ENCODE peak calls at places on chromosome 13, in ten cellular contexts. X, E, K, M, F, W, D, O, H and I are unnamed samples.

GRCh38 chr13:32471187-32471922 is 43.4 kb upstream of the N4BP2L1 start:
- DNase-seq in X (peak), E (no peak), O (peak), W (peak), H (no peak), K (no peak), D (no peak), M (peak), F (peak), I (no peak)

GRCh38 chr13:114087430-114087829 is 45.0 kb downstream of the RASA3 start:
- DNase-seq in E (no peak), X (peak), O (no peak), M (no peak), W (no peak), H (no peak), D (no peak), K (no peak), F (no peak), I (no peak)

GRCh38 chr13:85508683-85509329 is 290.4 kb downstream of the SLITRK6 start:
- DNase-seq in X (no peak), K (no peak), E (no peak), H (no peak), M (no peak), D (no peak), O (no peak), W (peak), F (no peak), I (no peak)

GRCh38 chr13:42821437-42821836 is 40.1 kb downstream of the FAM216B start:
- DNase-seq in H (peak), X (no peak), W (peak), E (no peak), O (no peak), K (peak), M (peak), F (peak), D (peak), I (no peak)

GRCh38 chr13:45105895-45106294 is 14.4 kb upstream of the GTF2F2 start:
- DNase-seq in D (no peak), O (no peak), K (no peak), W (no peak), H (no peak), M (peak), F (peak), X (no peak), E (no peak), I (no peak)

GRCh38 chr13:28037399-28037798 is 48.9 kb upstream of the URAD start:
- DNase-seq in W (no peak), F (peak), E (no peak), K (no peak), O (no peak), D (no peak), M (peak), H (no peak), X (no peak), I (no peak)

GRCh38 chr13:73365240-73365639 is 306.4 kb downstream of the KLF5 start:
- DNase-seq in H (no peak), W (no peak), F (no peak), O (no peak), E (no peak), D (no peak), X (no peak), K (no peak), M (no peak), I (no peak)

GRCh38 chr13:39401091-39401647 is 201.8 kb downstream of the LHFPL6 start:
- DNase-seq in W (no peak), H (no peak), O (no peak), K (no peak), F (no peak), E (no peak), D (no peak), M (no peak), X (no peak), I (no peak)

GRCh38 chr13:93805736-93806135 is 579.1 kb downstream of the GPC6 start:
- DNase-seq in F (no peak), X (no peak), K (no peak), E (no peak), O (no peak), M (no peak), W (no peak), H (no peak), D (no peak), I (no peak)

GRCh38 chr13:101204270-101205011 is 211.9 kb downstream of the NALCN start:
- DNase-seq in E (no peak), O (no peak), X (no peak), H (peak), W (peak), K (peak), M (peak), F (peak), D (peak), I (no peak)

GRCh38 chr13:94454906-94455305 is 24.6 kb downstream of the DCT start:
- DNase-seq in W (peak), X (no peak), F (peak), D (no peak), O (no peak), H (no peak), E (no peak), K (no peak), M (no peak), I (no peak)

GRCh38 chr13:59000770-59001169 is 1163.0 kb downstream of the DIAPH3 start:
- DNase-seq in X (no peak), W (peak), H (no peak), M (no peak), F (no peak), K (no peak), E (no peak), O (no peak), D (no peak), I (no peak)

GRCh38 chr13:91347996-91348905 is 764 bp downstream of the MIR17HG start:
- DNase-seq in E (no peak), K (no peak), X (peak), W (peak), H (no peak), D (no peak), F (peak), O (peak), M (peak), I (no peak)

GRCh38 chr13:64314286-64314685 is 2898.6 kb upstream of the PCDH20 start:
- DNase-seq in D (no peak), W (peak), K (peak), O (no peak), M (no peak), H (peak), E (no peak), X (no peak), F (peak), I (no peak)

GRCh38 chr13:78372581-78372980 is 230.8 kb downstream of the POU4F1 start:
- DNase-seq in W (no peak), X (no peak), H (peak), K (peak), O (no peak), M (no peak), E (no peak), D (no peak), F (peak), I (no peak)

GRCh38 chr13:43220873-43221578 is 197.6 kb downstream of the DNAJC15 start:
- DNase-seq in H (no peak), M (no peak), F (no peak), W (no peak), X (no peak), K (no peak), D (no peak), O (no peak), E (no peak), I (no peak)

GRCh38 chr13:43005460-43006236 is 13.6 kb upstream of the EPSTI1 start:
- DNase-seq in E (no peak), W (peak), X (no peak), K (peak), O (no peak), M (peak), D (no peak), H (peak), F (peak), I (no peak)

GRCh38 chr13:44136693-44137268 is 236.8 kb upstream of the SERP2 start:
- DNase-seq in K (no peak), O (no peak), M (no peak), F (no peak), X (no peak), D (no peak), E (no peak), W (peak), H (no peak), I (no peak)

GRCh38 chr13:78060966-78061365 is 142.3 kb upstream of the EDNRB start:
- DNase-seq in K (no peak), W (no peak), O (no peak), D (no peak), X (peak), E (no peak), F (no peak), H (no peak), M (no peak), I (no peak)

GRCh38 chr13:30997697-30998547 is 65.5 kb downstream of the TEX26 start:
- DNase-seq in E (no peak), H (no peak), O (no peak), W (no peak), F (no peak), D (no peak), X (no peak), M (no peak), K (no peak), I (no peak)

GRCh38 chr13:108609353-108609752 is 20.1 kb upstream of the MYO16 start:
- DNase-seq in F (peak), X (no peak), M (peak), W (peak), E (no peak), D (no peak), O (peak), K (peak), H (peak), I (no peak)
- TF ChIP-seq CTCF in F (peak), X (peak), M (peak), W (peak), E (peak), D (no peak), O (peak), K (peak), H (peak), I (peak)

DNA sequence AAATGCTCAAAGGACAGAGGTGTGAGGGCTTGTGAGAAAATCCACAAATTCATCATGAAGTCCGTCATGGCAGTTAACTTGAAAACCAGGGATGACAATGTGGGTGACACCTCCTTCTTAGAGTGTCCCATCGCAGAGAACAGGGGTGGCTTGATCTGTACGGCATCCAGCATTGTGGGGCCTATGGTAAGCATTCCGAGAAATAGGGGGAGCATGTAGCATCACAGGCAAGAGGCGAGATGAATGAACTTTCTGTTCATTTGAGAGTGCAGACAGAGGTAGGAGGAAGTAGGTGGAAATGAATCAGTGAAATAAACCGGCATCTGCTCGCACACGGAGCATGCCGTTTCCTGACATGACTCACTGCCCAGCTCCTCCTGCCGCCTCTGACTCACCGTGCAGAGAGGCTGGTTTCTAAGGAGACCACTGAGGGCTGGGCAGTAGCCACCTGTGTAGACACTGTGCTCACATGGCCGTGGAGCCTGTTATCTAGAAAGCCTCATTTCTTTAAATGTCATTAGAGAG is 339.0 kb downstream of the RFC3 start:
- DNase-seq in F (peak), E (peak), K (peak), O (peak), M (peak), D (peak), H (peak), W (peak), X (peak), I (peak)
- H3K4me3 ChIP-seq in F (peak), E (peak), K (no peak), O (no peak), M (no peak), D (no peak), H (no peak), W (no peak), X (no peak), I (no peak)

GRCh38 chr13:35826626-35827254 is 304.4 kb downstream of the DCLK1 start:
- DNase-seq in F (no peak), X (no peak), M (no peak), K (no peak), H (no peak), E (no peak), W (no peak), O (peak), D (no peak), I (no peak)
- TF ChIP-seq CTCF in F (peak), X (no peak), M (no peak), K (peak), H (no peak), E (peak), W (peak), O (no peak), D (peak), I (peak)

DNA sequence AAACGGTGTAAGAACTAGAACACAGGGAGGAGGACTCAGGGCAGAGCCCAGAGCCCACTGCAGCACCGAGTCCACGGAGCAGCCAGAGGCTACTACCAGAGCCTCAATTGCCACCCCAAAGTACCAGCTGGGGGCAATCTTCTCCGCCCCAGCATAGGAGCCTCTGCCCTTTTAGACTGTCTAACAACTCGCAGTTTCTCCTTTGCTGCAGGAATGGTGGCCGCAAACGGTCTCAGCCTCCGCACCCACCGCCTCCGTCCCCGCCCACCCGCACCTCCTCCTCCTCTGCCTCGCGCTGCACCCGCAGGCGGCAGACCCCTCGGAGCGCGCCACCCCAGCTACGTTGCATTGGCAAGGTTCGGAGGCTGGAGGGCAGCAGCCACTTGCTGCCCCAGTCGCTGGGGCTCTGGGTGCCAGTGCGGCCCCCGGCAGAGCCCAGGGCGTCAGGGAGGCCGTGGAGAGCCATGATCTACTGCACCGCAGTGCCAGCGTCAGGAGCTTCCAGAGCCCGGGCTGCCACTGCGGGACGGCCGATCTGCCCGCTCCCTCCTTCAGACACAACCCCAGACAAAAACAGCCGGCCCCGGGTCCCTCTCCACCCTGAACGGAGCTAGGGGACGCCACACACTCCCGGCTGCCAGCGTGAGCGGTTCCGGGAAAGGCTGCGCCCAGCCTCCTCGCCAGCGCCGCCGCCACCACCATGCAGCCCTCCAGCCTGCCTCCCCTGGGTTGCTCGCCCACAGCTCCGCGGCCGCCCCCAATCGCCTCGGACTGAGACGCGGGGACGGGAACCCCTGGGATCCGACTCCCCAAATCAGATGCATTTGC is 1.8 kb downstream of the FGF14 start:
- DNase-seq in D (no peak), F (no peak), O (peak), M (peak), X (peak), W (no peak), K (no peak), E (no peak), H (no peak), I (no peak)
- H3K4me3 ChIP-seq in D (peak), F (peak), O (peak), M (peak), X (peak), W (peak), K (peak), E (peak), H (peak), I (peak)

DNA sequence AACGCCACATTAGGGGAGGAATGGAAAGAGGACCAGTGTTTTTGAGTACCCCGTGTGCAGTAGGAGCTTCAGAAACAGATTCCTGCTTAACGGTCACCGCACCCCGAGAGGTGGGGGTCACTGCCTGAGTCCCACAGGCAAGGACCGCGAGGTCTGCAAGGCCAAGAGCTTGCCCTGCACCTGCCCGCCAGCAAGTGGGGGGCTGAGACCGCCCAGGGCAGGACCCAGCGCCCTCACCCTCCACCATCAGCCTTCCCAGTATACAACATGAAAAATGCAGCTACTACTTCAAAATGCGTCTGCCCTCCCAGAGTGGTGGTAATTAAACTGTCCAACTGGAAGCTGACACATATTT is 44.9 kb downstream of the COL4A1 start:
- DNase-seq in W (no peak), K (no peak), M (no peak), O (no peak), D (no peak), H (no peak), E (no peak), F (no peak), X (no peak), I (no peak)
- TF ChIP-seq CTCF in W (no peak), K (no peak), M (no peak), O (no peak), D (no peak), H (no peak), E (no peak), F (no peak), X (no peak), I (no peak)

GRCh38 chr13:37869506-37869755 is 141 bp downstream of the TRPC4 start:
- DNase-seq in O (no peak), K (no peak), W (no peak), D (no peak), M (no peak), E (no peak), F (no peak), X (no peak), H (no peak), I (no peak)

GRCh38 chr13:37870489-37870845 is 895 bp upstream of the TRPC4 start:
- DNase-seq in M (no peak), W (no peak), X (no peak), E (no peak), H (no peak), F (no peak), D (no peak), K (no peak), O (no peak), I (no peak)

GRCh38 chr13:37869756-37870488 is at the start of gene TRPC4:
- DNase-seq in M (peak), K (peak), W (peak), H (peak), D (peak), F (peak), E (no peak), O (peak), X (peak), I (no peak)

GRCh38 chr13:37870895-37871550 is 1.5 kb upstream of the TRPC4 start:
- DNase-seq in H (peak), M (peak), D (no peak), K (peak), F (peak), W (peak), O (no peak), X (no peak), E (no peak), I (no peak)

DNA sequence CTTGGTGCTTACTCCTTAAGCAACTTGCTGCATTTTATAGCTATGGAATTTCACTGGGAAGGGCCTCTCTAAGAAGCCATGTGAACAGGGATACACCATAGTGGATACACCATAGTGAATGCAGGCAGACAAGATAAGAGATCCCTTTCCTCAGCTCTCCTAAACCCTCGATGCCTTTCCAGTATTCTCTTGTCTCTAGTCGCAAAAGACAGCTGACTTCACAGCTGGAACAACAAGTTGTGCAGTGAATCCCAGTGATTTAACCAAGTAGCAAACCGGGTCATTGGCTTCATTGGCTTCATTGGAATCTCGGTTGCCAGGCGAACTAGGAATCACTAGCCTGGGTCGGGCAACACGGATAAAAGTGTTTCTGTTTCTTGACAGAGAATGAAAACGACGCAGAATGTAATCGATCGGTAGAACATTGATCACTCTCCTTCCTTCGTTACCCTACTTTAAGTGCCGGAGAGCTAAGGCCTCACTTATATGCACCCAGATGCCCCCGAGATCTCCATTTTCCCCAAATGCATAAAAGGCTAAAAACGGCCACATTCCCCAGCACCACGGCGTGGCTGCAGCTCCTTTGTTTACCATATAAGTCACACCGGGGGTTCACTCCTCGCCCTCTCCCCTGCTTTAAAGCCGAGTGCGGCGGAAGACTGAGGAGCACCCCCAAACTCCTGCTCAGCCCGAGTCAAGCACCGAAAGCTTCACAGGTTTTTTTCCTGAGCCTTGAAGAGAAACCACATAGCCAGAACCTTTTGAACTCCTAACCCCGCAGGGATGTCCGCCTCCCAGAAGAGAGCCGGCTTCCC is 674 bp downstream of the TRPC4 start:
- DNase-seq in F (peak), M (peak), E (no peak), O (no peak), D (no peak), K (peak), W (peak), X (no peak), H (no peak), I (no peak)
- H3K4me3 ChIP-seq in F (peak), M (peak), E (peak), O (peak), D (peak), K (peak), W (peak), X (peak), H (peak), I (peak)

GRCh38 chr13:40992678-40993077 is 26.4 kb downstream of the ELF1 start:
- DNase-seq in D (no peak), W (no peak), F (peak), K (no peak), E (no peak), X (no peak), O (no peak), M (no peak), H (no peak), I (no peak)
- TF ChIP-seq CTCF in D (no peak), W (no peak), F (no peak), K (no peak), E (peak), X (peak), O (no peak), M (no peak), H (no peak), I (no peak)

DNA sequence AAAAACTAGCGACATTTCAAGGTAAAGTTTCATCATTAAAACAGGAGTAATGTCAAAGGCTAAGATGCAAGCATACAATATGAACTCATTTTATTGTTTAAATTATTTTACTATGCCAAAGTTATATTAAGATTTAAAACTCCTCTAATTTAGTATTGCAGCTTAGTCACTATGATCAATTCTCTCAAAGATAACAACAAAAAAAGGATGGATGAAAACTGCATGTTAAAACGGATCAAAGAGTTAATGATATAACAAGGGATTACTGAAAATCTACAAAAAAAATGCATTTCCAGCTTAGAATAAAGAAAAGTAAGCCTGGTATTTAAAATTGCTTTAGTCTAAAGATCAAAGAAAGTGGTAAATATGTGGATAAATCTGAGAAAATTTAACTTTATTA is 587.8 kb upstream of the PCDH20 start:
- DNase-seq in K (no peak), H (no peak), F (no peak), D (no peak), M (no peak), W (no peak), X (no peak), O (no peak), E (no peak), I (no peak)
- H3K4me3 ChIP-seq in K (no peak), H (no peak), F (no peak), D (no peak), M (no peak), W (no peak), X (no peak), O (no peak), E (no peak), I (no peak)